ENCODE peak calls at places on chromosomes 11 and 22, in four cellular contexts. V, S, J and Y are unnamed samples.

GRCh38 chr22:44609589-44609988 is 92.4 kb upstream of the PRR5 start:
- DNase-seq in V (no peak), J (no peak), S (no peak), Y (peak; percentile 32)

GRCh38 chr11:10382518-10382917 is 72.5 kb upstream of the AMPD3 start:
- DNase-seq in J (no peak), V (no peak), S (no peak), Y (no peak)

GRCh38 chr11:68766786-68767185 is 15.5 kb upstream of the TESMIN start:
- DNase-seq in V (no peak), S (no peak), J (no peak), Y (no peak)

GRCh38 chr22:24506802-24507438 is 11.8 kb downstream of the UPB1 start:
- DNase-seq in S (peak; percentile 38), J (no peak), V (no peak), Y (no peak)

GRCh38 chr11:75324740-75325139 is 26.7 kb downstream of the ARRB1 start:
- DNase-seq in V (no peak), S (no peak), J (no peak), Y (no peak)

GRCh38 chr11:82792822-82793569 is 59.3 kb upstream of the FAM181B start:
- DNase-seq in S (no peak), V (no peak), J (no peak), Y (no peak)

GRCh38 chr11:11772865-11773515 is 68.8 kb upstream of the USP47 start:
- DNase-seq in J (no peak), V (no peak), S (no peak), Y (no peak)

GRCh38 chr11:108973402-108974119 is 308.7 kb downstream of the DDX10 start:
- DNase-seq in J (peak; percentile 62), V (no peak), S (peak; percentile 60), Y (no peak)

GRCh38 chr11:132060546-132060945 is 690.1 kb downstream of the NTM start:
- DNase-seq in J (no peak), V (no peak), S (no peak), Y (no peak)

DNA sequence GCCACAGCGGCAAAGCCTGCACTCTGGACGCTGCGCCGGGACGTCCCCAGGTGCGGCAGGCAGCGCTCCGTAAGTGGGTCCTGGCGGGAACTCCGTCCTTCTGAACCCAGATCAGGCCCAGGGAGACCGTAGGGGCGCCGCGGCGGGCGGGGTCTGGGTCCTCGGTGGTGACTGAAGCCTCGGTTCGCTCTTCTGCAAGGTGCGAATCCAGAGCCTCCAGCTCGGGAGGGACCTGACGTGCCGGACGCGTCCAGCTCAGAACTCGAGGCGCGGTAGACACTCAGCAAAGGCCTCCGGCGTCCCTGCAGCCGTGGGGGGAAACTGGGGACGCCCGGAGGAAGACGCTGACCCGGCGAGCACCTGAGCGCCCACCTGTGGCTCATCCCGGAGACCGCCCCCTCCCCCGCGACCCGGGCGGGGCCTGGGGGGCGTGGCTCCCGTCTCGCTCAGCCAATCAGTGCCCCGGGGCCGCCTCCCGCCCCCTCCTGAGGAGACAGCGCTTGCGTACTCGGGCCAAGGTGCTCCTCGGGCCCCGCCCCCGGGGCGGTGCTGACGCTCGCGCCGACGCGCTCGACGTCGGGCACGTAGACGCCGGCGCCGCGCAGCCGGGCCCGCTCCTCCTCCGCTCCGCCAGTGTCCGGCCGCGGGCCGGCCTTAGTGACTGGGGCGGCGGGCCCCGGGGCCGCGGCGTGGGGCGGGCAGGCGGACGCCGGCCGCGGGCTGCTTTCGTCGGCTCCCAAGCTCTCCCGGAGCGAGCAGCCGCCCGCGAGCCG is at the start of gene PPFIA1:
- DNase-seq in S (peak; percentile 98), V (peak; percentile 98), J (peak; percentile 62), Y (peak; percentile 100)
- H3K4me3 ChIP-seq in S (peak within 1 kb of the TSS; percentile 96), V (peak within 1 kb of the TSS; percentile 86), J (peak within 1 kb of the TSS; percentile 83), Y (peak within 1 kb of the TSS; percentile 78)

DNA sequence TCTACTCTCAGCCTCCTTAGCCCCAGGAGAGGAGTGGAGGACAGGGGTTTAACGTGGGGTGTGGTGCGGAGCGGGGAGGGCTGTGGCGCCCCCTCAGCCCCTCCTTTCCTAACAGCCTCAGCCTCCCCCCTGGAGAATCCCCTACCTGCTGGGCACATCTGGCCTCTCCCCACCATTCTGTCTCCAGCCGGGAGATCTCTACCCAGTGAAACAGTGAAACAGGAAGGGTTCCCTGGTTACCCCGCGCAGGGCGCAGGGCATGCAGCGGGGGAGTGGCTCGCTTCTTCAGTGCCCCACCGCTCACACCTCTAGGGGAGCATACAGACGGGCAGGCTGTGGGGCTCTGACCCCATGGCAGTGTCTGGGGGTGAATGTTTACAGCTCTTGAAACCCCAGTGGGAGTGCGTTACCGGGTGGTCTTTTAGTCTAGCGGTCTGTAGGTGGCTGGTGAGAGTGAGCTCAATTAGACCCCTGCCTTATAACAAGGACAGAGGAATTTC is 54.7 kb upstream of the CCDC188 start:
- DNase-seq in J (no peak), S (no peak), V (no peak), Y (no peak)
- H3K4me3 ChIP-seq in J (no peak overlapping the region), S (peak overlapping the region; percentile 87), V (no peak overlapping the region), Y (no peak overlapping the region)

DNA sequence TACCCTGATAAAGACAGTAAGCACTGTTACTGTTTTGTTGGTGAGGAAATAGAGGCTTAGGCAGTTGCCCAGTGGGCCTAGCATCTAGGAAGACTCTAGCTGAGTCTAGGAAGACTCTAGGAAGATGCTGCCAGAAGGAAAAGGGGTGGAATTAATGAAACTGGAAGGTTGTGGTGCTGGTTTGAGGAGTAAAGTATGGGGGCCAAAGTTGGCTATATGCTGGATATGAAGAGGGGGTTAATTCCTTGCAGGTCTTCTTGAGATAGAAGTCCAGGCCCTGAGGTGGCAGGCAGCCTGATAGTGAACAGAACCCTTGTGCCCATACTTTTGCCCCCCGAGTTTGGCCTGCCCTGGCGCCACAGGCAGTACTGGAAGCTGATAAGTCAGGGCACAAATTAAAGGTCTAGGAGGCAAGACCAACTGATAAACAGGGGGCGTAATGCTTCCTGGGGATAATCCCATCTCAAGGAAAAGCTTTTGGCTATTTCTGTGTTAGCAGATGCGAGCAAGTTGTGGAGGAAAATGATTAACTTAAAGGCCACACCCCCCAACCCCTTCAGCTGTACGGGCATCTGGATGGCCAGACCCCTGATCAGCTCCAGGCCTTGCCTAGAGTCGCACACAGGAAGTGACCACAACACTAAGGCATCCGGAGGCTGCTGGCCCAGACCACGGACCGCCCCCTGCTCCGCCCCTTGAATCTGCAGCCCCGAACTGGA is 3.1 kb downstream of the ILK start:
- DNase-seq in J (peak; percentile 96), S (peak; percentile 97), V (peak; percentile 95), Y (peak; percentile 91)
- H3K4me3 ChIP-seq in J (peak overlapping the region; percentile 92), S (peak overlapping the region; percentile 51), V (peak overlapping the region; percentile 13), Y (peak overlapping the region; percentile 95)

GRCh38 chr11:62443390-62444201 is 24.8 kb downstream of the SCGB1A1 start:
- DNase-seq in S (peak; percentile 47), V (no peak), J (no peak), Y (peak; percentile 64)
- H3K4me3 ChIP-seq in S (peak overlapping the region; percentile 76), V (no peak overlapping the region), J (peak overlapping the region; percentile 28), Y (peak overlapping the region; percentile 55)

DNA sequence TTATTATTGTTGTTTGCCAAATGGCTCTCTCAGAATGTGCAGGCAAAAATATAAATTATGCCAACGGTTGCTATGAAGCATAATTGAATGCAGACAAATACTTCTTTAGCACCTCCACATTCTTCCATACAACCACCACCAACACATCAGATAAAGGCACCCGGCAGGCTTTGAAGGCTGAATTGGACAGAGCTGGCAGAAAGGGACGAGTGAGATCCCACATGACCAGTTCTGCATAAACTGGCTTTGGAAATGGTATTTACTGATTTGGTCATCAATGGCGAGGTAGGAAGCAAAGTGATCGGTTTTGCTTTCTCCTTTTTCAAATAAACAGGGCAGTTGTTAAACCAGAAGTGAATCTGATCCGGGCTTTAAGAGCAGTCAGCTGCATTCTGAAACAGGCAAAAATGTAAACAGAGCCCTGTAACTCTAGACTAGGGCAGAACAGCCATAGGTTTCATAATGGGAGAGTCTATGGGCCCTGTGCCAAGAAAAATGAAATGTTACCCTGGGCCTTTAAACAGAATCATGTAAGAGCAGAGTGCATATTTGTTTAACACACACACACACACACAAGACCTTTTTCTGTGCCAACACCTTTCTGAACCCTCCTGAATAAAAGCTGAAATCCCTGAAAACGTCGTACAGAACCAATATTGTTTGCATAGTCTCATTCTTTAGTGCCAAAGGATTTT is 97.7 kb downstream of the MPPED2 start:
- DNase-seq in S (peak; percentile 91), V (no peak), J (no peak), Y (peak; percentile 42)
- H3K4me3 ChIP-seq in S (no peak overlapping the region), V (no peak overlapping the region), J (no peak overlapping the region), Y (no peak overlapping the region)

DNA sequence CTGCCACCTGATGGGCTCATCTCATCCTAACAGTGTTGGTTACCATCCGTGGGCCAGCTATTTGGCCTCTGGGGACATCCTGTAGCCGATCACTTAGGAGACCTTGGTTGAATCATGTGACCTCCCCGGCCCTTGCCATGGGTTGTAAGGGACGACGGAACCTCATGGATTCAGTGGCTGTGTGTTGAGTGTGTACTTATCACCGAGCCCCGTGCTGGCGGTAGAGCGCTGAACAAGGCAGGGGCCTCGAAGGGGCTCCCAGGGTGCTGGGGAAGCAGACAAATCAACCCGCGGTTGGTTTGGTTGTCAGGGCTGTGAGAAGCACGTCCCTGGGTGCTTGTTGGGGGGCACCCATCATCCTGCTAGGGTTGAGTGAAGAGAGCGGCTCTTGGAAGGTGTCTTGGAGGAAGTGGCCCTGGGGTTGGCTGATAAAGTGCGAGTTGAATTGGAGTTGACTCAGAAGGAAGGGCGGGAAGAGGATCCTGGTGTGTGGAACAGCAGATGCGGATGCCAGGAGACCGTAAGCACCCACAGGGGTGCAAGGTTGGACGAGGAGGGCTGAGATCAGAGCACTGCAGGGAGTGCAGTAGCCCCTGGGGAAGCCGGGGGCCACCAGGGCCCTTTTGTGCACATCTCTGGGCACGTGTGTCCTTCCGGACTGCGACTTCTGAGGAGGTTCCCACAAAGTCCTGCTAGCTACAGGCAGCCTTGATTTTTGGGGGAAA is 53.6 kb downstream of the MPPED1 start:
- DNase-seq in V (no peak), J (no peak), S (no peak), Y (no peak)
- H3K4me3 ChIP-seq in V (no peak overlapping the region), J (no peak overlapping the region), S (no peak overlapping the region), Y (no peak overlapping the region)

DNA sequence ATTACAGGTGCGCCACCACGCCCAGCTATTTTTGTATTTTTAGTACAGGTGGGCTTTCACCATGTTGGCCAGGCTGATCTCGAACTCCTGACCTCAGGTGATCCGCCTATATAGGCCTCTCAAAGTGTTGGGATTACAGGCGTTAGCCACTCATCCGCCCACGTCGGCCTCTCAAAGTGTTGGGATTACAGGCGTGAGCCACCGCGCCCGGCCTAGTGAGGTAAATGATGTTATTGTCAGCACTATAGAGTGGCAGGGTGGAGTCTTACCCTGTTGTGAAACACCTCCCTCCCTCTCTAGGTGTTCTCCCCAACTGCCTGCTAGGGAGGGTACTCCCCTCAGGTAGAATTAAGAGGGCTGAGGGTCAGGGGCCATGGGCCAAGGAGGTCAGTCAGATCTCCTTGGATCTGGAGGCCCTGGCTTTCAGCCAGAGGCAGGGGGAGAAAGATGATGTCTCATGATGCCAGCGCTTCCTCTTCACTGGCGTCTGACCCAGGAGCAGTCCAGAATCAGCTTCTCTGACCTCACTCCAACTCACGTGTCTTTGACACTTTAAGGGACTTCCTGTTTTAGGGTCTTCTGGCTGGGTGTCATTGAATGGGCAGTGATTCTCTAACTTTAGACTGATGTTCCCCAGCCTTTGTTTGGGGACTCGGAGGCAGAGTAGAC is 2.0 kb downstream of the GGA1 start:
- DNase-seq in S (no peak), V (no peak), J (no peak), Y (no peak)
- H3K4me3 ChIP-seq in S (no peak overlapping the region), V (no peak overlapping the region), J (peak overlapping the region; percentile 88), Y (peak overlapping the region; percentile 91)